ENCODE peak calls at places on chromosome 12, in nine cellular contexts. Q is MM.1S; N is heart left ventricle; E is fibroblast of villous mesenchyme; R is CD4-positive, CD25-positive, alpha-beta regulatory T cell; J is endothelial cell of umbilical vein; G is tibial artery; S is left lung; Y is AG04449. T is an unnamed sample.

GRCh38 chr12:6832125-6832524 is 3.9 kb downstream of the P3H3 start:
- DNase-seq in Q (no peak), N (no peak), E (no peak), R (no peak), J (peak; percentile 48), G (no peak), S (no peak), Y (no peak), T (no peak)

GRCh38 chr12:63846249-63846967 is 1.9 kb downstream of the SRGAP1 start:
- DNase-seq in Q (no peak), N (no peak), E (no peak), R (no peak), J (peak; percentile 45), G (no peak), S (no peak), Y (no peak), T (no peak)

GRCh38 chr12:102474438-102475064 is 5.8 kb downstream of the IGF1 start:
- DNase-seq in Q (no peak), N (no peak), E (peak; percentile 40), R (peak; percentile 28), J (no peak), G (no peak), S (no peak), Y (no peak), T (no peak)

GRCh38 chr12:132513070-132513398 is 23.1 kb downstream of the FBRSL1 start:
- DNase-seq in Q (no peak), N (no peak), E (peak; percentile 41), R (no peak), J (no peak), G (no peak), S (no peak), Y (no peak), T (peak; percentile 21)

GRCh38 chr12:113861708-113862312 is 104.3 kb downstream of the RBM19 start:
- DNase-seq in Q (no peak), N (no peak), E (no peak), R (no peak), J (no peak), G (no peak), S (no peak), Y (no peak), T (no peak)

GRCh38 chr12:63450821-63451220 is 217.5 kb downstream of the DPY19L2 start:
- DNase-seq in Q (no peak), N (no peak), E (no peak), R (no peak), J (no peak), G (no peak), S (no peak), Y (no peak), T (no peak)

GRCh38 chr12:96806272-96806671 is 100.8 kb upstream of the NEDD1 start:
- DNase-seq in Q (no peak), N (no peak), E (no peak), R (no peak), J (no peak), G (no peak), S (no peak), Y (no peak), T (no peak)

GRCh38 chr12:5094986-5095385 is 51.3 kb downstream of the KCNA5 start:
- DNase-seq in Q (no peak), N (no peak), E (no peak), R (no peak), J (no peak), G (no peak), S (no peak), Y (no peak), T (no peak)

GRCh38 chr12:5083955-5084849 is 40.5 kb downstream of the KCNA5 start:
- DNase-seq in Q (peak; percentile 33), N (peak; percentile 30), E (peak; percentile 56), R (peak; percentile 43), J (peak; percentile 59), G (no peak), S (no peak), Y (no peak), T (peak; percentile 33)

GRCh38 chr12:104544836-104545235 is 88.1 kb downstream of the CHST11 start:
- DNase-seq in Q (no peak), N (no peak), E (no peak), R (no peak), J (no peak), G (no peak), S (no peak), Y (no peak), T (no peak)

GRCh38 chr12:27868165-27868564 is 88.1 kb upstream of the MANSC4 start:
- DNase-seq in Q (no peak), N (no peak), E (peak; percentile 89), R (no peak), J (no peak), G (no peak), S (no peak), Y (peak; percentile 94), T (peak; percentile 59)
- H3K4me3 ChIP-seq in Q (no peak overlapping the region), N (no peak overlapping the region), E (no peak overlapping the region), R (no peak overlapping the region), J (no peak overlapping the region), G (no peak overlapping the region), S (no peak overlapping the region), Y (no peak overlapping the region), T (no peak overlapping the region)

GRCh38 chr12:48002179-48002601 is 2.1 kb downstream of the COL2A1 start:
- DNase-seq in Q (no peak), N (no peak), E (peak; percentile 5), R (no peak), J (no peak), G (no peak), S (no peak), Y (no peak), T (no peak)

GRCh38 chr12:48004039-48004940 is at the start of gene COL2A1:
- DNase-seq in Q (no peak), N (no peak), E (peak; percentile 26), R (peak; percentile 23), J (peak; percentile 27), G (no peak), S (no peak), Y (no peak), T (no peak)

GRCh38 chr12:48001426-48002178 is 2.7 kb downstream of the COL2A1 start:
- DNase-seq in Q (no peak), N (peak; percentile 64), E (peak; percentile 38), R (no peak), J (peak; percentile 39), G (no peak), S (peak; percentile 83), Y (no peak), T (no peak)

GRCh38 chr12:48003226-48004038 is 844 bp downstream of the COL2A1 start:
- DNase-seq in Q (no peak), N (no peak), E (no peak), R (peak; percentile 26), J (peak; percentile 26), G (no peak), S (no peak), Y (no peak), T (no peak)

DNA sequence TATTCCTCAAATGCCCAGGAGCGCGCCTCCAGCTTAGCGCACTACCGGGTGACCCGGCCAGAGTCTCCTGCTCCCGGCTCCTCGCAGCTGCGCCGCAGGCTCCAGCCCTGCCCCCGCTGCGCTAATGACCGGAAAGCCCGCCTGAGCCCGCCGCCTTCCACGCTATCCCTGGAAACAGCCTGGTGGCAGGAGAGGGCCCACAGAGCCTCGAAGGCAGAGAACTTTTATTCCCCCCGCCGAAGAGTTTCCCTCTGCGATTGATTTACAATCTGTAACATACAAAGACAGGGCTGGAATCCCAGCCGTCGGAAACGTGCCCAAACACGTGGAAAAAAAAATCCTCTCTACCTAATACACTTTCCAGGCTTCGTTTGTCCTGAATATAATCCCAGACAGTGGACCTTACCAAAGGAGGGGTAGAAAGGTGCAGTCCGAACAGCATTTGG is 1.5 kb downstream of the COL2A1 start:
- DNase-seq in Q (no peak), N (peak; percentile 48), E (peak; percentile 57), R (no peak), J (peak; percentile 38), G (no peak), S (no peak), Y (no peak), T (no peak)
- H3K4me3 ChIP-seq in Q (no peak overlapping the region), N (peak overlapping the region; percentile 44), E (peak overlapping the region; percentile 63), R (no peak overlapping the region), J (no peak overlapping the region), G (peak overlapping the region; percentile 52), S (no peak overlapping the region), Y (no peak overlapping the region), T (peak overlapping the region; percentile 8)

DNA sequence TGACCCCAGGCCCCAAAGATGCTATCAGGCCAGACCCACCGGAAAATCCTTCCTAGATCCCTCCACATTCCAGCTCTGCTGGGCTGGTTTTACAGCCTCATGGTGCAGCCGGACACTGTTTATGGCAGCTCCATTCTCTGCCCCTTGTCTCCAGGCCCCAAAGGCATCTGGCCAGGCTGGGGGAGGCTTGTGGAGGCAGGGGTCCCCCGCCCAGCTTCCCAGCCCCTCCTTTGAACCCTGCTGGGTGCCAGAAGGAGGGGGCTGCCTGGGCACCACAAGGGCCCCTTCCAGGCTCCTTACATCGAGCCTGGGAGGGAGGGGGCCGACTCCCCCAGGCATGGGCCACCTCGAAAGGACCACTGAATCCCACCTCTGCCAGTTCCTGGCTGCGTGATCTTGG is 19.8 kb upstream of the SMUG1 start:
- DNase-seq in Q (no peak), N (no peak), E (no peak), R (no peak), J (no peak), G (no peak), S (no peak), Y (no peak), T (no peak)
- H3K4me3 ChIP-seq in Q (no peak overlapping the region), N (no peak overlapping the region), E (no peak overlapping the region), R (no peak overlapping the region), J (no peak overlapping the region), G (no peak overlapping the region), S (no peak overlapping the region), Y (no peak overlapping the region), T (no peak overlapping the region)

GRCh38 chr12:116207274-116207673 is 70.2 kb downstream of the MED13L start:
- DNase-seq in Q (no peak), N (no peak), E (no peak), R (no peak), J (no peak), G (no peak), S (no peak), Y (no peak), T (no peak)
- H3K4me3 ChIP-seq in Q (no peak overlapping the region), N (no peak overlapping the region), E (no peak overlapping the region), R (no peak overlapping the region), J (no peak overlapping the region), G (no peak overlapping the region), S (no peak overlapping the region), Y (no peak overlapping the region), T (no peak overlapping the region)

GRCh38 chr12:12731785-12732184 is 14.6 kb downstream of the CDKN1B start:
- DNase-seq in Q (no peak), N (no peak), E (no peak), R (no peak), J (no peak), G (no peak), S (no peak), Y (no peak), T (no peak)
- H3K4me3 ChIP-seq in Q (no peak overlapping the region), N (no peak overlapping the region), E (no peak overlapping the region), R (peak overlapping the region; percentile 35), J (no peak overlapping the region), G (no peak overlapping the region), S (no peak overlapping the region), Y (no peak overlapping the region), T (no peak overlapping the region)

T was measured in AG09309.